ENCODE peak calls at places on chromosomes 4 and X, in four cellular contexts. P is stimulated activated CD4-positive, alpha-beta T cell treated with anti-CD3 and anti-CD28 coated beads, Interleukin-15, amount 100 ng/mL, for 1 hour; A is HS-27A; Q is astrocyte of the cerebellum. D is an unnamed sample.

GRCh38 chr4:22003878-22004277 is 55.3 kb upstream of the KCNIP4 start:
- DNase-seq in P (no peak), A (no peak), Q (no peak), D (no peak)

GRCh38 chr4:83535945-83536648 is at the start of gene GPAT3:
- DNase-seq in Q (no peak), A (peak), P (peak), D (no peak)

GRCh38 chr4:86333236-86333635 is 26.6 kb downstream of the MAPK10 start:
- DNase-seq in P (no peak), A (no peak), Q (no peak), D (no peak)

GRCh38 chr4:96521046-96521536 is 681.2 kb downstream of the PDHA2 start:
- DNase-seq in Q (no peak), A (no peak), P (no peak), D (no peak)

GRCh38 chr4:160423879-160424451 is 1321.1 kb downstream of the RAPGEF2 start:
- DNase-seq in P (no peak), A (no peak), Q (no peak), D (peak)

GRCh38 chrX:133544105-133544504 is 128.8 kb upstream of the GPC4 start:
- DNase-seq in Q (peak), P (no peak), A (no peak), D (peak)

GRCh38 chr4:57588557-57588956 is 478.4 kb upstream of the IGFBP7 start:
- DNase-seq in A (no peak), Q (no peak), P (no peak), D (no peak)

GRCh38 chr4:1315838-1316536 is 26.3 kb downstream of the MAEA start:
- DNase-seq in P (no peak), A (no peak), Q (no peak), D (no peak)

GRCh38 chr4:128658214-128658621 is 151.3 kb upstream of the JADE1 start:
- DNase-seq in P (no peak), A (no peak), Q (no peak), D (no peak)

GRCh38 chr4:101252721-101253120 is 94.6 kb downstream of the PPP3CA start:
- DNase-seq in Q (no peak), A (no peak), P (no peak), D (no peak)

GRCh38 chr4:3310301-3311094 is 17.7 kb downstream of the RGS12 start:
- DNase-seq in A (no peak), P (no peak), Q (no peak), D (no peak)

GRCh38 chrX:148991502-148991901 is 491.1 kb downstream of the AFF2 start:
- DNase-seq in A (no peak), P (no peak), Q (no peak), D (no peak)

GRCh38 chrX:77017093-77017492 is 430.1 kb upstream of the FGF16 start:
- DNase-seq in Q (no peak), P (no peak), A (no peak), D (no peak)

GRCh38 chr4:182578402-182578801 is 335.2 kb downstream of the TENM3 start:
- DNase-seq in A (peak), P (no peak), Q (peak), D (peak)

GRCh38 chr4:139659735-139660424 is 5.7 kb upstream of the MGST2 start:
- DNase-seq in P (no peak), Q (no peak), A (no peak), D (no peak)

GRCh38 chrX:43940811-43941210 is 32.4 kb downstream of the NDP start:
- DNase-seq in Q (peak), P (no peak), A (no peak), D (no peak)

GRCh38 chr4:13176603-13177190 is 307.4 kb downstream of the RAB28 start:
- DNase-seq in P (no peak), Q (no peak), A (no peak), D (no peak)

GRCh38 chr4:94954273-94954672 is 196.5 kb downstream of the BMPR1B start:
- DNase-seq in Q (no peak), P (no peak), A (no peak), D (no peak)

GRCh38 chrX:12767856-12768255 is 23.4 kb upstream of the PRPS2 start:
- DNase-seq in P (no peak), Q (no peak), A (no peak), D (no peak)

GRCh38 chr4:187767158-187767557 is 228.4 kb upstream of the ZFP42 start:
- DNase-seq in A (no peak), Q (no peak), P (no peak), D (no peak)

GRCh38 chr4:8182858-8183725 is 16.0 kb upstream of the SH3TC1 start:
- DNase-seq in P (no peak), A (peak), Q (peak), D (no peak)

GRCh38 chrX:118655561-118656246 is 71.7 kb upstream of the IL13RA1 start:
- DNase-seq in Q (peak), P (no peak), A (peak), D (no peak)

GRCh38 chrX:21946925-21947641 is 6.6 kb downstream of the SMS start:
- DNase-seq in A (no peak), P (no peak), Q (no peak), D (no peak)

GRCh38 chrX:14927391-14927790 is 54.2 kb downstream of the MOSPD2 start:
- DNase-seq in Q (peak), A (no peak), P (no peak), D (no peak)

GRCh38 chrX:3286196-3286920 is 60.1 kb downstream of the MXRA5 start:
- DNase-seq in A (no peak), P (no peak), Q (peak), D (peak)